ENCODE peak calls at places on chromosome 12, in five cellular contexts. L is psoas muscle; O is CD8-positive, alpha-beta memory T cell; J is upper lobe of right lung; M is ascending aorta. P is an unnamed sample. For H3K4me1, the result is how much of the 10 kb centered on the place peaks cover.

GRCh38 chr12:87112946-87113345 is 856.8 kb upstream of the MGAT4C start:
- DNase-seq in L (no peak), O (no peak), J (no peak), M (no peak), P (no peak)

GRCh38 chr12:15563683-15564082 is 225.5 kb downstream of the EPS8 start:
- DNase-seq in L (no peak), O (peak), J (no peak), M (no peak), P (peak)

GRCh38 chr12:60191676-60192359 is 596.0 kb downstream of the SLC16A7 start:
- DNase-seq in L (no peak), O (no peak), J (no peak), M (no peak), P (no peak)

GRCh38 chr12:57268264-57268663 is 17.3 kb upstream of the STAC3 start:
- DNase-seq in L (no peak), O (no peak), J (no peak), M (no peak), P (no peak)

GRCh38 chr12:89486231-89486630 is 38.4 kb downstream of the GALNT4 start:
- DNase-seq in L (no peak), O (no peak), J (no peak), M (no peak), P (no peak)

GRCh38 chr12:82082476-82082875 is 275.7 kb downstream of the CCDC59 start:
- DNase-seq in L (no peak), O (no peak), J (no peak), M (no peak), P (no peak)

GRCh38 chr12:123713398-123714301 is 1.5 kb downstream of the ATP6V0A2 start:
- DNase-seq in L (no peak), O (no peak), J (no peak), M (no peak), P (no peak)

GRCh38 chr12:128637616-128638606 is 185.8 kb downstream of the SLC15A4 start:
- DNase-seq in L (no peak), O (no peak), J (no peak), M (no peak), P (no peak)

GRCh38 chr12:51592034-51592705 is 1.1 kb downstream of the SCN8A start:
- DNase-seq in L (no peak), O (no peak), J (no peak), M (no peak), P (no peak)

GRCh38 chr12:115802767-115803166 is 474.7 kb downstream of the MED13L start:
- DNase-seq in L (no peak), O (no peak), J (no peak), M (no peak), P (no peak)

GRCh38 chr12:111063296-111064026 is 143.1 kb upstream of the MYL2 start:
- DNase-seq in L (no peak), O (no peak), J (peak), M (no peak), P (no peak)

GRCh38 chr12:42757735-42758134 is 168.2 kb upstream of the PRICKLE1 start:
- DNase-seq in L (no peak), O (no peak), J (no peak), M (no peak), P (no peak)

GRCh38 chr12:54666008-54666407 is 17.8 kb upstream of the DCD start:
- DNase-seq in L (no peak), O (no peak), J (no peak), M (no peak), P (no peak)

GRCh38 chr12:113065126-113066007 is 8.8 kb downstream of the DTX1 start:
- DNase-seq in L (no peak), O (no peak), J (peak), M (no peak), P (peak)

GRCh38 chr12:122884860-122885259 is 11.1 kb downstream of the VPS37B start:
- DNase-seq in L (no peak), O (no peak), J (no peak), M (no peak), P (no peak)

GRCh38 chr12:111759276-111759675 is 7.5 kb upstream of the ALDH2 start:
- DNase-seq in L (no peak), O (no peak), J (no peak), M (no peak), P (peak)

GRCh38 chr12:89163918-89164317 is 188.4 kb downstream of the DUSP6 start:
- DNase-seq in L (no peak), O (no peak), J (no peak), M (no peak), P (no peak)

GRCh38 chr12:90621927-90622326 is 333.0 kb downstream of the CCER1 start:
- DNase-seq in L (no peak), O (no peak), J (no peak), M (no peak), P (no peak)

GRCh38 chr12:67069451-67070306 is 199.5 kb upstream of the CAND1 start:
- DNase-seq in L (peak), O (peak), J (peak), M (no peak), P (peak)

GRCh38 chr12:79546461-79547043 is 144.2 kb downstream of the PAWR start:
- DNase-seq in L (no peak), O (no peak), J (no peak), M (no peak), P (no peak)

GRCh38 chr12:53495903-53496751 is 3.1 kb downstream of the MAP3K12 start:
- DNase-seq in L (no peak), O (no peak), J (peak), M (no peak), P (no peak)

GRCh38 chr12:109795023-109795422 is 38.2 kb downstream of the TRPV4 start:
- DNase-seq in L (no peak), O (no peak), J (no peak), M (no peak), P (no peak)

DNA sequence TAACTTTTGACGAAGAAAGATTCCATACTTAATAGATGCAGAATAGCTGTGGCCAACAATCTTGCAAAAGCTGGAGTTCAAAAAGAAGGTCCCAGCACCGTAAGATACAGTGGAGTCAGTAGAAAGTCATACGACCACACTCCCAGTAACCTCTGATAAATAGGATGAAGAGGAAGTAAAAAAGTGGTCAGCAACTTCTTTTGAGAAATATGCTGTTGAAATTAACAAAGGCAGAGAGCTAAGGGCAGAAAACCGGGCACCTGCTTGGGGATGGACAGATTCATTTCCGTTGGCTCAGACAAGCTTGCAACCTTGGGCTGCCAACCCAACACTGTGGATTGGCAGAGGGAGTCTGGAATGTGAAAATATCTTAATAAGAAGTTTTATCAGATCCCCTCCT is 40.0 kb downstream of the BTG1 start:
- DNase-seq in L (no peak), O (no peak), J (no peak), M (no peak), P (no peak)
- H3K4me1 ChIP-seq in L (under half), O (half or more), J (under half), M (under half), P (under half)

DNA sequence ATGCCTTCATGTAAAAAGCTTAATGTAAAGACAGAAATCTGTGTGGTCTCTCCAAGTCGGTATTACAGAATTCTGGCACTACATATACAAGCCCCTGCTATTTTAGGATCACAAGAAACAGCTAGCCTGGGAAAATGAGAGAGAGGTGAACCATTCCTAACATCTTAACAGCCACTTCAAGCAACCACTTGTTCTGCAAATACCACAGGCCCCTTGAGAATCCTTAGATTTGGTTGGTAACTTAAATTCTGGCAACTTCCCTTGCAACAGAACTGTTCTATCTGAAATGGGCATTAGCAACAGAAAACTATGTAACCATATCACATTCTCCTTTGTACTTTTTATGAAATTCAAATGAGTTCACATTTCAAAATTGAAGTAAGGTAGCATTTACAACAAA is 68.5 kb downstream of the SPPL3 start:
- DNase-seq in L (no peak), O (no peak), J (no peak), M (no peak), P (no peak)
- H3K4me1 ChIP-seq in L (half or more), O (half or more), J (under half), M (under half), P (under half)

GRCh38 chr12:13173537-13173936 is 23.0 kb upstream of the EMP1 start:
- DNase-seq in L (peak), O (no peak), J (no peak), M (peak), P (no peak)
- H3K4me1 ChIP-seq in L (under half), O (under half), J (under half), M (under half), P (under half)

GRCh38 chr12:19945559-19946485 is 422.5 kb upstream of the PDE3A start:
- DNase-seq in L (no peak), O (no peak), J (no peak), M (no peak), P (no peak)
- H3K4me1 ChIP-seq in L (under half), O (under half), J (under half), M (under half), P (under half)

DNA sequence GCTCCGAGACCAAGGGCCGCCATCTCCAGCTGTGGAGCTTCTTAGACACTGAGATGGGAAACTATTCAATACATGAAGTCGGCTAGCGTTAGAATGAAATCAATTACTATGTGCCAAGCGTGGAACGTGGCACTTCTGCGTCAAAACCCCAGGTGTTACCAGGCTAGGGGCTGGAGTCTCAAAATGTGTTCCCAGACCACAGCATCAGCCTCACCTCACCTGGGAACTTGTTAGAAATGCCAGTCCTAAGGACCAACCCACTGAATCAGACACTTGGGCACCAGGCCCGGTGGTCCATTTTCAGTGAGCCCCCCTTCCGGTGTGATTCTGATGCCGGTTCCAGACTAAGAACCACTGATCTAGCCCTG is 5.0 kb upstream of the SETD1B start:
- DNase-seq in L (peak), O (peak), J (no peak), M (no peak), P (no peak)
- H3K4me1 ChIP-seq in L (under half), O (under half), J (half or more), M (under half), P (half or more)

GRCh38 chr12:2337031-2338010 is 284.5 kb downstream of the CACNA1C start:
- DNase-seq in L (no peak), O (no peak), J (no peak), M (no peak), P (no peak)

GRCh38 chr12:2336409-2336829 is 283.6 kb downstream of the CACNA1C start:
- DNase-seq in L (no peak), O (no peak), J (no peak), M (peak), P (no peak)

GRCh38 chr12:2341051-2341751 is 288.4 kb downstream of the CACNA1C start:
- DNase-seq in L (no peak), O (no peak), J (no peak), M (no peak), P (no peak)

GRCh38 chr12:2339022-2339431 is 286.2 kb downstream of the CACNA1C start:
- DNase-seq in L (no peak), O (no peak), J (no peak), M (no peak), P (no peak)

GRCh38 chr12:2338381-2338780 is 285.6 kb downstream of the CACNA1C start:
- DNase-seq in L (no peak), O (no peak), J (peak), M (no peak), P (no peak)
- H3K4me1 ChIP-seq in L (half or more), O (under half), J (under half), M (half or more), P (under half)

GRCh38 chr12:11765421-11765816 is 115.9 kb downstream of the ETV6 start:
- DNase-seq in L (no peak), O (no peak), J (no peak), M (no peak), P (peak)
- H3K4me1 ChIP-seq in L (under half), O (under half), J (half or more), M (half or more), P (half or more)